ENCODE peak calls at places on chromosome X, in six cellular contexts. M is cardiac muscle cell; O is BJ; Y is activated naive CD8-positive, alpha-beta T cell treated with anti-CD3 and anti-CD28 coated beads, Interleukin-2, amount 50 U/mL, for 24 hours; N is stimulated activated naive CD4-positive, alpha-beta T cell; E is hippocampal formation. H is an unnamed sample.

GRCh38 chrX:10104958-10105658 is 51.7 kb upstream of the CLCN4 start:
- DNase-seq in Y (no peak), O (no peak), E (no peak), M (peak), N (no peak), H (no peak)

GRCh38 chrX:74925210-74926088 is at the start of gene NEXMIF:
- DNase-seq in Y (peak), N (peak), O (no peak), E (no peak), M (peak), H (peak)

GRCh38 chrX:123731258-123731986 is 1.4 kb downstream of the THOC2 start:
- DNase-seq in Y (peak), O (no peak), N (no peak), E (no peak), M (peak), H (no peak)

GRCh38 chrX:150688911-150689451 is 4.2 kb upstream of the MTMR1 start:
- DNase-seq in N (peak), O (peak), Y (no peak), M (peak), E (no peak), H (no peak)

GRCh38 chrX:123267220-123267619 is 83.1 kb downstream of the GRIA3 start:
- DNase-seq in E (no peak), M (peak), O (no peak), N (no peak), Y (no peak), H (no peak)

GRCh38 chrX:275967-276587 is 5.1 kb upstream of the PLCXD1 start:
- DNase-seq in N (no peak), M (peak), E (no peak), O (no peak), Y (peak), H (peak)

GRCh38 chrX:40646489-40647306 is 663 bp downstream of the CXorf38 start:
- DNase-seq in Y (peak), N (peak), M (peak), E (no peak), O (no peak), H (peak)

GRCh38 chrX:46380148-46380752 is 165.0 kb downstream of the ZNF674 start:
- DNase-seq in E (no peak), Y (no peak), M (no peak), O (no peak), N (no peak), H (no peak)

GRCh38 chrX:47278684-47279083 is 45.9 kb downstream of the USP11 start:
- DNase-seq in M (no peak), N (no peak), Y (no peak), E (no peak), O (no peak), H (no peak)

GRCh38 chrX:54807524-54808108 is at the start of gene MAGED2:
- DNase-seq in O (no peak), E (peak), Y (peak), N (peak), M (peak), H (peak)

GRCh38 chrX:96424007-96424406 is 260.6 kb upstream of the DIAPH2 start:
- DNase-seq in N (no peak), O (no peak), Y (no peak), E (no peak), M (peak), H (no peak)

GRCh38 chrX:34943235-34943634 is 639 bp downstream of the FAM47B start:
- DNase-seq in E (no peak), O (no peak), M (no peak), Y (no peak), N (no peak), H (no peak)

H was measured in endothelial cell.